ENCODE peak calls at places on chromosomes 16 and 17, in nine cellular contexts. One of them, this sample, is unnamed.

GRCh38 chr16:79571065-79571697 is 29.4 kb downstream of the MAF start:
- DNase-seq in A549: no peak
- DNase-seq in uterus: peak; percentile 61
- DNase-seq in HFFc6: no peak
- DNase-seq in activated CD4-positive, alpha-beta T cell treated with anti-CD3 and anti-CD28 coated beads, Interleukin-2, amount 50 U/mL, for 1 hour: no peak
- DNase-seq in T-helper 1 cell: no peak
- DNase-seq in D341Med: no peak
- DNase-seq in dermis blood vessel endothelial cell: no peak
- DNase-seq in anterior cingulate cortex: no peak
- DNase-seq in this sample: no peak

GRCh38 chr17:61352771-61353170 is 46.9 kb upstream of the TBX2 start:
- DNase-seq in A549: no peak
- DNase-seq in uterus: no peak
- DNase-seq in HFFc6: no peak
- DNase-seq in activated CD4-positive, alpha-beta T cell treated with anti-CD3 and anti-CD28 coated beads, Interleukin-2, amount 50 U/mL, for 1 hour: no peak
- DNase-seq in T-helper 1 cell: no peak
- DNase-seq in D341Med: no peak
- DNase-seq in dermis blood vessel endothelial cell: no peak
- DNase-seq in anterior cingulate cortex: no peak
- DNase-seq in this sample: no peak

GRCh38 chr16:253833-254232 is 19.2 kb downstream of the FAM234A start:
- DNase-seq in A549: no peak
- DNase-seq in uterus: no peak
- DNase-seq in HFFc6: no peak
- DNase-seq in activated CD4-positive, alpha-beta T cell treated with anti-CD3 and anti-CD28 coated beads, Interleukin-2, amount 50 U/mL, for 1 hour: no peak
- DNase-seq in T-helper 1 cell: no peak
- DNase-seq in D341Med: no peak
- DNase-seq in dermis blood vessel endothelial cell: no peak
- DNase-seq in anterior cingulate cortex: no peak
- DNase-seq in this sample: no peak

GRCh38 chr17:47869114-47869513 is 18.2 kb upstream of the SP6 start:
- DNase-seq in A549: no peak
- DNase-seq in uterus: no peak
- DNase-seq in HFFc6: no peak
- DNase-seq in activated CD4-positive, alpha-beta T cell treated with anti-CD3 and anti-CD28 coated beads, Interleukin-2, amount 50 U/mL, for 1 hour: no peak
- DNase-seq in T-helper 1 cell: no peak
- DNase-seq in D341Med: no peak
- DNase-seq in dermis blood vessel endothelial cell: no peak
- DNase-seq in anterior cingulate cortex: no peak
- DNase-seq in this sample: no peak

GRCh38 chr17:73315481-73315880 is 3.7 kb upstream of the CDC42EP4 start:
- DNase-seq in A549: no peak
- DNase-seq in uterus: no peak
- DNase-seq in HFFc6: no peak
- DNase-seq in activated CD4-positive, alpha-beta T cell treated with anti-CD3 and anti-CD28 coated beads, Interleukin-2, amount 50 U/mL, for 1 hour: no peak
- DNase-seq in T-helper 1 cell: no peak
- DNase-seq in D341Med: no peak
- DNase-seq in dermis blood vessel endothelial cell: no peak
- DNase-seq in anterior cingulate cortex: no peak
- DNase-seq in this sample: no peak

GRCh38 chr16:85291302-85292148 is 179.3 kb upstream of the CIBAR2 start:
- DNase-seq in A549: no peak
- DNase-seq in uterus: no peak
- DNase-seq in HFFc6: no peak
- DNase-seq in activated CD4-positive, alpha-beta T cell treated with anti-CD3 and anti-CD28 coated beads, Interleukin-2, amount 50 U/mL, for 1 hour: no peak
- DNase-seq in T-helper 1 cell: no peak
- DNase-seq in D341Med: no peak
- DNase-seq in dermis blood vessel endothelial cell: peak; percentile 37
- DNase-seq in anterior cingulate cortex: peak; percentile 57
- DNase-seq in this sample: peak; percentile 23

GRCh38 chr17:44353656-44354331 is 8.7 kb downstream of the GRN start:
- DNase-seq in A549: no peak
- DNase-seq in uterus: peak; percentile 54
- DNase-seq in HFFc6: no peak
- DNase-seq in activated CD4-positive, alpha-beta T cell treated with anti-CD3 and anti-CD28 coated beads, Interleukin-2, amount 50 U/mL, for 1 hour: no peak
- DNase-seq in T-helper 1 cell: no peak
- DNase-seq in D341Med: peak; percentile 48
- DNase-seq in dermis blood vessel endothelial cell: no peak
- DNase-seq in anterior cingulate cortex: no peak
- DNase-seq in this sample: no peak

GRCh38 chr17:71409712-71410111 is 711.1 kb upstream of the SOX9 start:
- DNase-seq in A549: peak; percentile 41
- DNase-seq in uterus: no peak
- DNase-seq in HFFc6: peak; percentile 83
- DNase-seq in activated CD4-positive, alpha-beta T cell treated with anti-CD3 and anti-CD28 coated beads, Interleukin-2, amount 50 U/mL, for 1 hour: no peak
- DNase-seq in T-helper 1 cell: no peak
- DNase-seq in D341Med: no peak
- DNase-seq in dermis blood vessel endothelial cell: no peak
- DNase-seq in anterior cingulate cortex: no peak
- DNase-seq in this sample: no peak

GRCh38 chr17:82978354-82978753 is 101.1 kb upstream of the METRNL start:
- DNase-seq in A549: no peak
- DNase-seq in uterus: no peak
- DNase-seq in HFFc6: no peak
- DNase-seq in activated CD4-positive, alpha-beta T cell treated with anti-CD3 and anti-CD28 coated beads, Interleukin-2, amount 50 U/mL, for 1 hour: no peak
- DNase-seq in T-helper 1 cell: no peak
- DNase-seq in D341Med: no peak
- DNase-seq in dermis blood vessel endothelial cell: no peak
- DNase-seq in anterior cingulate cortex: no peak
- DNase-seq in this sample: no peak

GRCh38 chr16:8851761-8852403 is 16.9 kb downstream of the CARHSP1 start:
- DNase-seq in A549: no peak
- DNase-seq in uterus: no peak
- DNase-seq in HFFc6: no peak
- DNase-seq in activated CD4-positive, alpha-beta T cell treated with anti-CD3 and anti-CD28 coated beads, Interleukin-2, amount 50 U/mL, for 1 hour: no peak
- DNase-seq in T-helper 1 cell: no peak
- DNase-seq in D341Med: no peak
- DNase-seq in dermis blood vessel endothelial cell: no peak
- DNase-seq in anterior cingulate cortex: no peak
- DNase-seq in this sample: no peak

GRCh38 chr17:7932949-7933348 is 943 bp downstream of the CNTROB start:
- DNase-seq in A549: peak; percentile 71
- DNase-seq in uterus: peak; percentile 45
- DNase-seq in HFFc6: peak; percentile 80
- DNase-seq in activated CD4-positive, alpha-beta T cell treated with anti-CD3 and anti-CD28 coated beads, Interleukin-2, amount 50 U/mL, for 1 hour: no peak
- DNase-seq in T-helper 1 cell: no peak
- DNase-seq in D341Med: no peak
- DNase-seq in dermis blood vessel endothelial cell: peak; percentile 64
- DNase-seq in anterior cingulate cortex: no peak
- DNase-seq in this sample: peak; percentile 33

GRCh38 chr17:77957869-77958715 is at the start of gene TNRC6C:
- DNase-seq in A549: peak; percentile 100
- DNase-seq in uterus: peak; percentile 99
- DNase-seq in HFFc6: peak; percentile 98
- DNase-seq in activated CD4-positive, alpha-beta T cell treated with anti-CD3 and anti-CD28 coated beads, Interleukin-2, amount 50 U/mL, for 1 hour: peak; percentile 100
- DNase-seq in T-helper 1 cell: peak; percentile 100
- DNase-seq in D341Med: peak; percentile 100
- DNase-seq in dermis blood vessel endothelial cell: peak; percentile 99
- DNase-seq in anterior cingulate cortex: peak; percentile 99
- DNase-seq in this sample: peak; percentile 98

GRCh38 chr17:50948711-50949110 is 82.6 kb upstream of the TOB1 start:
- DNase-seq in A549: no peak
- DNase-seq in uterus: no peak
- DNase-seq in HFFc6: no peak
- DNase-seq in activated CD4-positive, alpha-beta T cell treated with anti-CD3 and anti-CD28 coated beads, Interleukin-2, amount 50 U/mL, for 1 hour: no peak
- DNase-seq in T-helper 1 cell: no peak
- DNase-seq in D341Med: no peak
- DNase-seq in dermis blood vessel endothelial cell: no peak
- DNase-seq in anterior cingulate cortex: no peak
- DNase-seq in this sample: no peak

GRCh38 chr17:81898029-81898866 is 3.8 kb upstream of the NPB start:
- DNase-seq in A549: peak; percentile 87
- DNase-seq in uterus: no peak
- DNase-seq in HFFc6: peak; percentile 94
- DNase-seq in activated CD4-positive, alpha-beta T cell treated with anti-CD3 and anti-CD28 coated beads, Interleukin-2, amount 50 U/mL, for 1 hour: no peak
- DNase-seq in T-helper 1 cell: no peak
- DNase-seq in D341Med: no peak
- DNase-seq in dermis blood vessel endothelial cell: no peak
- DNase-seq in anterior cingulate cortex: no peak
- DNase-seq in this sample: no peak

GRCh38 chr17:6163632-6164319 is 93.6 kb downstream of the WSCD1 start:
- DNase-seq in A549: no peak
- DNase-seq in uterus: no peak
- DNase-seq in HFFc6: no peak
- DNase-seq in activated CD4-positive, alpha-beta T cell treated with anti-CD3 and anti-CD28 coated beads, Interleukin-2, amount 50 U/mL, for 1 hour: no peak
- DNase-seq in T-helper 1 cell: no peak
- DNase-seq in D341Med: no peak
- DNase-seq in dermis blood vessel endothelial cell: peak; percentile 25
- DNase-seq in anterior cingulate cortex: no peak
- DNase-seq in this sample: no peak

GRCh38 chr17:30379303-30380105 is 777 bp downstream of the CPD start:
- DNase-seq in A549: no peak
- DNase-seq in uterus: peak; percentile 25
- DNase-seq in HFFc6: no peak
- DNase-seq in activated CD4-positive, alpha-beta T cell treated with anti-CD3 and anti-CD28 coated beads, Interleukin-2, amount 50 U/mL, for 1 hour: peak; percentile 24
- DNase-seq in T-helper 1 cell: peak; percentile 16
- DNase-seq in D341Med: peak; percentile 51
- DNase-seq in dermis blood vessel endothelial cell: peak; percentile 11
- DNase-seq in anterior cingulate cortex: no peak
- DNase-seq in this sample: no peak

GRCh38 chr16:65739518-65739917 is 617.7 kb upstream of the CDH11 start:
- DNase-seq in A549: no peak
- DNase-seq in uterus: no peak
- DNase-seq in HFFc6: no peak
- DNase-seq in activated CD4-positive, alpha-beta T cell treated with anti-CD3 and anti-CD28 coated beads, Interleukin-2, amount 50 U/mL, for 1 hour: no peak
- DNase-seq in T-helper 1 cell: no peak
- DNase-seq in D341Med: no peak
- DNase-seq in dermis blood vessel endothelial cell: no peak
- DNase-seq in anterior cingulate cortex: no peak
- DNase-seq in this sample: peak; percentile 26

GRCh38 chr16:2769100-2769529 is 8.0 kb downstream of the ELOB start:
- DNase-seq in A549: no peak
- DNase-seq in uterus: no peak
- DNase-seq in HFFc6: no peak
- DNase-seq in activated CD4-positive, alpha-beta T cell treated with anti-CD3 and anti-CD28 coated beads, Interleukin-2, amount 50 U/mL, for 1 hour: no peak
- DNase-seq in T-helper 1 cell: no peak
- DNase-seq in D341Med: no peak
- DNase-seq in dermis blood vessel endothelial cell: no peak
- DNase-seq in anterior cingulate cortex: no peak
- DNase-seq in this sample: no peak

GRCh38 chr17:29616300-29617048 is 6.2 kb downstream of the CORO6 start:
- DNase-seq in A549: no peak
- DNase-seq in uterus: no peak
- DNase-seq in HFFc6: no peak
- DNase-seq in activated CD4-positive, alpha-beta T cell treated with anti-CD3 and anti-CD28 coated beads, Interleukin-2, amount 50 U/mL, for 1 hour: no peak
- DNase-seq in T-helper 1 cell: no peak
- DNase-seq in D341Med: no peak
- DNase-seq in dermis blood vessel endothelial cell: no peak
- DNase-seq in anterior cingulate cortex: no peak
- DNase-seq in this sample: no peak

This sample was measured in HL-60.